ENCODE peak calls at places on chromosomes 16 and 17, in six cellular contexts. V, Y, I, A, F and T are unnamed samples. For H3K27me3, the result is how much of the 10 kb centered on the place peaks cover.

GRCh38 chr17:82202981-82203380 is 9.7 kb downstream of the CCDC57 start:
- DNase-seq in V (no peak), Y (no peak), I (no peak), A (peak), F (no peak), T (no peak)

GRCh38 chr16:86946396-86946795 is 368.0 kb downstream of the FOXL1 start:
- DNase-seq in V (no peak), Y (no peak), I (peak), A (no peak), F (no peak), T (no peak)

GRCh38 chr16:82660078-82660645 is 33.4 kb downstream of the CDH13 start:
- DNase-seq in V (no peak), Y (peak), I (no peak), A (no peak), F (no peak), T (no peak)

GRCh38 chr17:45160505-45161287 is 979 bp upstream of the HEXIM2 start:
- DNase-seq in V (no peak), Y (peak), I (peak), A (peak), F (peak), T (peak)

GRCh38 chr17:81601525-81602120 is 35.3 kb downstream of the NPLOC4 start:
- DNase-seq in V (peak), Y (peak), I (peak), A (peak), F (peak), T (peak)

GRCh38 chr17:47850373-47850691 is 631 bp downstream of the SP6 start:
- DNase-seq in V (no peak), Y (no peak), I (peak), A (no peak), F (no peak), T (no peak)

GRCh38 chr17:27466376-27466747 is 10.1 kb downstream of the KSR1 start:
- DNase-seq in V (no peak), Y (no peak), I (no peak), A (no peak), F (no peak), T (no peak)

GRCh38 chr17:76517638-76518038 is 16.4 kb upstream of the RHBDF2 start:
- DNase-seq in V (no peak), Y (no peak), I (peak), A (no peak), F (no peak), T (no peak)

GRCh38 chr17:1899403-1900000 is 69.7 kb downstream of the RPA1 start:
- DNase-seq in V (no peak), Y (peak), I (peak), A (peak), F (no peak), T (no peak)

GRCh38 chr17:57849874-57850754 is at the start of gene MRPS23:
- DNase-seq in V (peak), Y (peak), I (peak), A (peak), F (peak), T (peak)

GRCh38 chr16:24152826-24153225 is 103.3 kb upstream of the CACNG3 start:
- DNase-seq in V (no peak), Y (no peak), I (no peak), A (no peak), F (no peak), T (no peak)

GRCh38 chr17:17254026-17254425 is 17.1 kb upstream of the FLCN start:
- DNase-seq in V (no peak), Y (peak), I (no peak), A (no peak), F (no peak), T (no peak)

GRCh38 chr16:77657016-77657415 is 65.3 kb upstream of the NUDT7 start:
- DNase-seq in V (peak), Y (peak), I (no peak), A (no peak), F (no peak), T (peak)

GRCh38 chr16:50940275-50940854 is 198.5 kb downstream of the CYLD start:
- DNase-seq in V (no peak), Y (no peak), I (no peak), A (no peak), F (no peak), T (peak)

GRCh38 chr16:70805787-70806186 is 4.8 kb upstream of the VAC14 start:
- DNase-seq in V (no peak), Y (peak), I (peak), A (no peak), F (no peak), T (no peak)

GRCh38 chr16:25585526-25585925 is 106.2 kb upstream of the HS3ST4 start:
- DNase-seq in V (no peak), Y (no peak), I (no peak), A (no peak), F (peak), T (no peak)

GRCh38 chr17:68491381-68491849 is 20.8 kb upstream of the PRKAR1A start:
- DNase-seq in V (no peak), Y (no peak), I (no peak), A (no peak), F (no peak), T (no peak)

GRCh38 chr17:75814900-75815373 is 29.3 kb downstream of the UNC13D start:
- DNase-seq in V (no peak), Y (peak), I (peak), A (peak), F (no peak), T (no peak)

GRCh38 chr16:84593825-84594724 is 23.8 kb downstream of the COTL1 start:
- DNase-seq in V (no peak), Y (no peak), I (no peak), A (peak), F (peak), T (no peak)

GRCh38 chr17:57487552-57487951 is 231.2 kb downstream of the MSI2 start:
- DNase-seq in V (no peak), Y (no peak), I (no peak), A (no peak), F (peak), T (no peak)

GRCh38 chr17:60390881-60391418 is 983 bp downstream of the USP32 start:
- DNase-seq in V (no peak), Y (peak), I (peak), A (peak), F (no peak), T (peak)

GRCh38 chr17:39950871-39951348 is 11.9 kb upstream of the GSDMA start:
- DNase-seq in V (no peak), Y (no peak), I (no peak), A (no peak), F (no peak), T (no peak)

GRCh38 chr16:66203476-66203875 is 163.0 kb upstream of the CDH5 start:
- DNase-seq in V (no peak), Y (no peak), I (no peak), A (no peak), F (no peak), T (no peak)

GRCh38 chr17:58356231-58356630 is 4.2 kb upstream of the SUPT4H1 start:
- DNase-seq in V (no peak), Y (no peak), I (no peak), A (no peak), F (no peak), T (no peak)

GRCh38 chr17:38453951-38454421 is 25.7 kb downstream of the ARHGAP23 start:
- DNase-seq in V (no peak), Y (peak), I (peak), A (peak), F (no peak), T (peak)

GRCh38 chr16:21611546-21612384 is 12.4 kb downstream of the METTL9 start:
- DNase-seq in V (no peak), Y (no peak), I (peak), A (no peak), F (no peak), T (peak)

GRCh38 chr17:37833237-37833859 is 88.5 kb upstream of the HNF1B start:
- DNase-seq in V (no peak), Y (no peak), I (no peak), A (no peak), F (no peak), T (no peak)

GRCh38 chr16:50719401-50720337 is 22.2 kb upstream of the CYLD start:
- DNase-seq in V (no peak), Y (no peak), I (no peak), A (no peak), F (no peak), T (no peak)

GRCh38 chr16:88606146-88606757 is 32.1 kb upstream of the IL17C start:
- DNase-seq in V (no peak), Y (no peak), I (no peak), A (no peak), F (no peak), T (no peak)

GRCh38 chr17:60231234-60231633 is 81.5 kb downstream of the CA4 start:
- DNase-seq in V (peak), Y (peak), I (peak), A (peak), F (peak), T (peak)

GRCh38 chr16:15576960-15577958 is 65.7 kb downstream of the MARF1 start:
- DNase-seq in V (no peak), Y (no peak), I (no peak), A (no peak), F (no peak), T (no peak)

GRCh38 chr17:19369846-19370492 is 7.4 kb upstream of the B9D1 start:
- DNase-seq in V (no peak), Y (no peak), I (no peak), A (no peak), F (no peak), T (no peak)

GRCh38 chr17:20944014-20944905 is 98.6 kb downstream of the USP22 start:
- DNase-seq in V (peak), Y (no peak), I (peak), A (no peak), F (peak), T (peak)

GRCh38 chr17:82310877-82311276 is 6.5 kb downstream of the CD7 start:
- DNase-seq in V (no peak), Y (no peak), I (no peak), A (no peak), F (no peak), T (no peak)

GRCh38 chr17:3683054-3683511 is 12.9 kb downstream of the P2RX5 start:
- DNase-seq in V (peak), Y (peak), I (peak), A (peak), F (peak), T (peak)

GRCh38 chr16:47026492-47026891 is 53.0 kb upstream of the DNAJA2 start:
- DNase-seq in V (no peak), Y (no peak), I (no peak), A (no peak), F (peak), T (no peak)

GRCh38 chr16:67423634-67424575 is 7.0 kb upstream of the HSD11B2 start:
- DNase-seq in V (no peak), Y (no peak), I (no peak), A (no peak), F (no peak), T (peak)
- H3K9ac ChIP-seq in V (no peak), Y (no peak), I (no peak), A (no peak), F (no peak), T (no peak)

GRCh38 chr17:78875738-78876597 is 27.0 kb downstream of the CEP295NL start:
- DNase-seq in V (no peak), Y (peak), I (peak), A (peak), F (no peak), T (no peak)
- TF ChIP-seq EZH2phosphoT487 in V (no peak), Y (no peak), I (no peak), A (no peak), F (no peak), T (no peak)

DNA sequence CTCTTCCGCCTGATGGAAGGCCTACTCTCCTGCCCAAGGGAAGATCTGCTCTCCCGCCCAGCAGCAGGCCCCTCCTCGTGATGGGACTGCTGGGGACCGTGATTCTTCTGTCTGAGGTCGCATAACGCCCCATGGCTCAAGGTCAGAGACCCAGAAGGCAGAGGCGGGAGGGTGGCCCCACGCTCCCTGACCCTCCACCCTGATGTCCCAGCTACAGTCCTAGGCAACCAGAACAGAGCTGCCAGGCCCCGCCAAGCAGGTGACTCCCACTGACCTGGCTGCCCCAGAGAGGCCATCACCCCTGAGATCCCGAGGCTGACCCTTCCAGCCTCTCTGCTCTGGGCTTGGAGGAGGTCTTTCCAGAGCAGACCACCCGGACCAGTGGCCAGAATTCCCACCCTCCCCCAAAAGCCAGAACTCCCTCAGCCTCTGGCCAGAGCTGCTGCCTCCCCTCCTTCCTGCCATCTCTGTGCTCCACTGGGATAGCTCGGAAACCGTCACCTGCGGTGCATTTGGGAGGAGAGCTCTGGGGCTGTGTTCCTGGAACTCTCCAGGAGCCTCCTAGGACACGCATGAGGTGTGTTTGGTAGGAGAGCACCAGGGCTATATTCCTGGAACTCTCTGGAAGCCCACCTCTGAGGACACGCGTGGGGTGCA is 7.3 kb downstream of the ENPP7 start:
- DNase-seq in V (no peak), Y (no peak), I (no peak), A (no peak), F (no peak), T (no peak)
- H3K27me3 ChIP-seq in V (under half), Y (under half), I (under half), A (under half), F (half or more), T (under half)

GRCh38 chr16:2091722-2092620 is 43.7 kb downstream of the PKD1 start:
- DNase-seq in V (no peak), Y (no peak), I (no peak), A (peak), F (no peak), T (peak)

GRCh38 chr16:2090819-2091721 is 43.3 kb downstream of the TSC2 start:
- DNase-seq in V (peak), Y (peak), I (peak), A (peak), F (no peak), T (peak)

GRCh38 chr16:2089676-2090480 is 42.1 kb downstream of the TSC2 start:
- DNase-seq in V (no peak), Y (no peak), I (no peak), A (no peak), F (no peak), T (no peak)

GRCh38 chr16:2088759-2089358 is 41.1 kb downstream of the TSC2 start:
- DNase-seq in V (no peak), Y (no peak), I (no peak), A (no peak), F (no peak), T (no peak)

DNA sequence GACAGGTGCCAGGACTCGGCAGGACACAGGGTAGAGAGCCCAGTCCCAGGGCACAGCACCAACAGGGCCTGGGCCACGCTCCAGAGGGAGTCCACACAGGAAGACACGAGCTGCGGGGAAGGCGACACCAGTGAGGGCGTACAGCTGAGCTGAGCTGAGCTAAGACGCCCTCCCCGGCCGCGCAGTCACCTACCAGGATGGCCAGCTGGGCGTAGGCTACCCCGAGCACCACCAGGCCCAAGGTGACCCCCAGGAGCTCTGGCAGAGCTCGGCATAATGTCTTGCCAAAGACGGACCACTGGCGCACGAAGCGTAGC is 42.7 kb downstream of the TSC2 start:
- DNase-seq in V (no peak), Y (no peak), I (no peak), A (no peak), F (no peak), T (no peak)
- H3K9ac ChIP-seq in V (peak), Y (no peak), I (no peak), A (no peak), F (no peak), T (no peak)

GRCh38 chr16:1492923-1493745 is at the start of gene TELO2:
- DNase-seq in V (peak), Y (peak), I (peak), A (peak), F (peak), T (peak)
- TF ChIP-seq EZH2phosphoT487 in V (no peak), Y (no peak), I (no peak), A (no peak), F (no peak), T (peak)

GRCh38 chr17:49976163-49976827 is 7.3 kb downstream of the DLX4 start:
- DNase-seq in V (no peak), Y (no peak), I (no peak), A (no peak), F (no peak), T (no peak)
- H3K27me3 ChIP-seq in V (under half), Y (under half), I (under half), A (half or more), F (half or more), T (under half)

GRCh38 chr17:42403150-42403549 is 14.9 kb upstream of the STAT3 start:
- DNase-seq in V (no peak), Y (no peak), I (no peak), A (peak), F (no peak), T (peak)
- H3K9ac ChIP-seq in V (no peak), Y (peak), I (no peak), A (no peak), F (no peak), T (peak)

DNA sequence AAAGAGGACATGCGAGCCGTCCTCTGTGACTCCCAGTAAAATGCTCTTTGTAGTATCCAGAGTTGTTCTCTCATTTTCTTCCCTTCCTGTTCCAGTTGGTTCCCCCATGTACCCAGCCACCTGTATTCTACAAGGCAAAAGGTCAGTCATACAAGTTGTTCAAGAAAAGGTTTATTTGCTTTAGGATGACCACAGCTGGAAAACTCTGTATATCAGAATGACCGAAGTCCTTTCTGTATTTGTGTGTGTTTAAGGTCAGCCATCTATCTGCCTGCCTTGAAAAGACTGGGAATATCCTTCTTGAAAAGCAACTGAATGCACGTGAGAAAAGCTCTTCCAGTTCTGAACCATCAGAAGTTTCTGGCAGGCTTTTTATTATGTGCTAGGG is 8.4 kb downstream of the CCL16 start:
- DNase-seq in V (no peak), Y (no peak), I (no peak), A (no peak), F (no peak), T (no peak)
- TF ChIP-seq EZH2phosphoT487 in V (no peak), Y (no peak), I (no peak), A (no peak), F (no peak), T (no peak)

DNA sequence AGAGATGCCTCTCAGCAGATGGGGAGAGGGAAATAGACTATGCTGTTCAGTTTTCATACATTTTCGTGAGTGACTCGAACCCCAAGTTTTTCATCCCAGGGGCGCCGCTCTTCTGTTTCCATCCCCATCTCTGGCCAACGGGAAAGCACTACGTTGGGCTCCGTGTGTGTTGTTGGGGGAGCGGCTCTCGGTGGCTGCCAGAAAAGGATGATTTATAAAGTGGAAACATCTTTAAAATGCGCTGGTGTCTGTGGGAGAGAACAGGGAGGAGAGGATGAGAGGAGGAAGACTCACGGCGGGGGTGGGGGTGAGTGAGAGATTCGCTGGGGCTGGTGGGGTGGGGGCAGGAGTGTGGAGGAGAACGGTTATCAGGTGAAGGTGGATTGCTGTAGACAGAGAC is 5.8 kb downstream of the TBX4 start:
- DNase-seq in V (no peak), Y (no peak), I (no peak), A (no peak), F (no peak), T (no peak)
- H3K27me3 ChIP-seq in V (under half), Y (half or more), I (under half), A (under half), F (under half), T (half or more)

GRCh38 chr16:4340443-4340842 is 10.7 kb downstream of the PAM16 start:
- DNase-seq in V (no peak), Y (no peak), I (no peak), A (no peak), F (no peak), T (no peak)

GRCh38 chr16:4339455-4339854 is 11.7 kb downstream of the PAM16 start:
- DNase-seq in V (no peak), Y (no peak), I (no peak), A (no peak), F (no peak), T (no peak)

GRCh38 chr16:4341250-4341649 is 9.9 kb downstream of the PAM16 start:
- DNase-seq in V (no peak), Y (no peak), I (no peak), A (no peak), F (no peak), T (no peak)

GRCh38 chr16:4338712-4339299 is 12.3 kb downstream of the PAM16 start:
- DNase-seq in V (no peak), Y (no peak), I (no peak), A (no peak), F (no peak), T (no peak)

GRCh38 chr16:4339909-4340308 is 11.2 kb downstream of the PAM16 start:
- DNase-seq in V (no peak), Y (no peak), I (no peak), A (peak), F (no peak), T (no peak)
- H3K9ac ChIP-seq in V (no peak), Y (no peak), I (no peak), A (no peak), F (no peak), T (no peak)